ENCODE peak calls at places on chromosomes 11 and 22, in eight cellular contexts. One of them, this sample, is unnamed.

GRCh38 chr11:118975771-118976709 is 4.5 kb downstream of the FOXR1 start:
- DNase-seq in cardiac muscle cell: peak
- DNase-seq in DND-41: no peak
- DNase-seq in brain microvascular endothelial cell: no peak
- DNase-seq in SK-N-SH: no peak
- DNase-seq in heart right ventricle: no peak
- DNase-seq in body of pancreas: no peak
- DNase-seq in psoas muscle: no peak
- DNase-seq in this sample: no peak

GRCh38 chr11:113906038-113906437 is 1.4 kb downstream of the HTR3B start:
- DNase-seq in body of pancreas: peak
- DNase-seq in DND-41: no peak
- DNase-seq in cardiac muscle cell: peak
- DNase-seq in SK-N-SH: no peak
- DNase-seq in brain microvascular endothelial cell: no peak
- DNase-seq in psoas muscle: no peak
- DNase-seq in heart right ventricle: no peak
- DNase-seq in this sample: no peak

GRCh38 chr11:16097543-16097942 is 258.8 kb downstream of the SOX6 start:
- DNase-seq in SK-N-SH: no peak
- DNase-seq in DND-41: no peak
- DNase-seq in heart right ventricle: no peak
- DNase-seq in psoas muscle: no peak
- DNase-seq in body of pancreas: no peak
- DNase-seq in brain microvascular endothelial cell: no peak
- DNase-seq in cardiac muscle cell: no peak
- DNase-seq in this sample: no peak

GRCh38 chr11:59197990-59198389 is 14.7 kb downstream of the MPEG1 start:
- DNase-seq in DND-41: no peak
- DNase-seq in SK-N-SH: no peak
- DNase-seq in heart right ventricle: peak
- DNase-seq in body of pancreas: peak
- DNase-seq in cardiac muscle cell: peak
- DNase-seq in brain microvascular endothelial cell: peak
- DNase-seq in psoas muscle: peak
- DNase-seq in this sample: peak

GRCh38 chr22:42769238-42769573 is 48.5 kb upstream of the A4GALT start:
- DNase-seq in cardiac muscle cell: no peak
- DNase-seq in psoas muscle: no peak
- DNase-seq in heart right ventricle: no peak
- DNase-seq in brain microvascular endothelial cell: no peak
- DNase-seq in DND-41: no peak
- DNase-seq in SK-N-SH: no peak
- DNase-seq in body of pancreas: no peak
- DNase-seq in this sample: no peak

GRCh38 chr22:50529416-50530279 is at the start of gene TYMP:
- DNase-seq in cardiac muscle cell: no peak
- DNase-seq in heart right ventricle: peak
- DNase-seq in brain microvascular endothelial cell: no peak
- DNase-seq in DND-41: no peak
- DNase-seq in body of pancreas: peak
- DNase-seq in SK-N-SH: no peak
- DNase-seq in psoas muscle: peak
- DNase-seq in this sample: peak

GRCh38 chr11:42049650-42050049 is 590.2 kb upstream of the LRRC4C start:
- DNase-seq in brain microvascular endothelial cell: no peak
- DNase-seq in body of pancreas: no peak
- DNase-seq in cardiac muscle cell: peak
- DNase-seq in heart right ventricle: no peak
- DNase-seq in psoas muscle: no peak
- DNase-seq in DND-41: no peak
- DNase-seq in SK-N-SH: no peak
- DNase-seq in this sample: no peak

GRCh38 chr11:102564110-102564509 is 33.6 kb upstream of the MMP7 start:
- DNase-seq in DND-41: no peak
- DNase-seq in heart right ventricle: no peak
- DNase-seq in psoas muscle: no peak
- DNase-seq in body of pancreas: no peak
- DNase-seq in brain microvascular endothelial cell: no peak
- DNase-seq in cardiac muscle cell: peak
- DNase-seq in SK-N-SH: no peak
- DNase-seq in this sample: no peak

GRCh38 chr11:20564811-20565210 is 34.6 kb upstream of the SLC6A5 start:
- DNase-seq in heart right ventricle: no peak
- DNase-seq in SK-N-SH: no peak
- DNase-seq in cardiac muscle cell: no peak
- DNase-seq in body of pancreas: no peak
- DNase-seq in psoas muscle: no peak
- DNase-seq in DND-41: no peak
- DNase-seq in brain microvascular endothelial cell: no peak
- DNase-seq in this sample: no peak

GRCh38 chr11:20563871-20564270 is 35.5 kb upstream of the SLC6A5 start:
- DNase-seq in heart right ventricle: no peak
- DNase-seq in cardiac muscle cell: no peak
- DNase-seq in psoas muscle: no peak
- DNase-seq in brain microvascular endothelial cell: no peak
- DNase-seq in SK-N-SH: no peak
- DNase-seq in body of pancreas: no peak
- DNase-seq in DND-41: no peak
- DNase-seq in this sample: no peak

GRCh38 chr11:20561915-20562314 is 37.5 kb upstream of the SLC6A5 start:
- DNase-seq in brain microvascular endothelial cell: no peak
- DNase-seq in heart right ventricle: no peak
- DNase-seq in psoas muscle: no peak
- DNase-seq in body of pancreas: no peak
- DNase-seq in DND-41: no peak
- DNase-seq in cardiac muscle cell: no peak
- DNase-seq in SK-N-SH: no peak
- DNase-seq in this sample: no peak

GRCh38 chr11:20566591-20567434 is 32.6 kb upstream of the SLC6A5 start:
- DNase-seq in heart right ventricle: no peak
- DNase-seq in psoas muscle: no peak
- DNase-seq in body of pancreas: no peak
- DNase-seq in SK-N-SH: no peak
- DNase-seq in DND-41: no peak
- DNase-seq in cardiac muscle cell: no peak
- DNase-seq in brain microvascular endothelial cell: no peak
- DNase-seq in this sample: no peak

DNA sequence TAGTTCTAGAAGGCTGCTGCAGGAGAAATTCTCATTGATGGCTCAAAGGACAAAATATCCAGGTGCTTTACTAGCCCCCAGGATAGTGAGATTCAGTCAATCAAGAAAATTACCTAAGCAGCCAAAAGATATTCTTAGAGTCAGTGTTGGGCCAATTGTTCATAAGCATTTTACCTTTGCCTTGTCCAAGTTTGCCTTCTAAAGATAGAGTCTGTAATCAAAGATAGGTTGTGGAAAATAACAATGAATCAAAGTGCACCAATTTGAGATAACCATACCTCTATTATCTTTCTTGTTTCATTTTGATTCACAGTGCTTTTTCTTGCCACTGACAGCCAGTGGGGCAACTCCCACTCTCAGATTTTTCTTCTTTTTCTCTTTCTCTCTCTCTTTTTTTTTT is 34.2 kb upstream of the SLC6A5 start:
- DNase-seq in DND-41: no peak
- DNase-seq in SK-N-SH: no peak
- DNase-seq in cardiac muscle cell: no peak
- DNase-seq in brain microvascular endothelial cell: no peak
- DNase-seq in psoas muscle: no peak
- DNase-seq in heart right ventricle: no peak
- DNase-seq in body of pancreas: no peak
- DNase-seq in this sample: no peak
- H3K27ac ChIP-seq in DND-41: no peak
- H3K27ac ChIP-seq in SK-N-SH: no peak
- H3K27ac ChIP-seq in cardiac muscle cell: no peak
- H3K27ac ChIP-seq in brain microvascular endothelial cell: no peak
- H3K27ac ChIP-seq in psoas muscle: no peak
- H3K27ac ChIP-seq in heart right ventricle: peak
- H3K27ac ChIP-seq in body of pancreas: no peak
- H3K27ac ChIP-seq in this sample: no peak

DNA sequence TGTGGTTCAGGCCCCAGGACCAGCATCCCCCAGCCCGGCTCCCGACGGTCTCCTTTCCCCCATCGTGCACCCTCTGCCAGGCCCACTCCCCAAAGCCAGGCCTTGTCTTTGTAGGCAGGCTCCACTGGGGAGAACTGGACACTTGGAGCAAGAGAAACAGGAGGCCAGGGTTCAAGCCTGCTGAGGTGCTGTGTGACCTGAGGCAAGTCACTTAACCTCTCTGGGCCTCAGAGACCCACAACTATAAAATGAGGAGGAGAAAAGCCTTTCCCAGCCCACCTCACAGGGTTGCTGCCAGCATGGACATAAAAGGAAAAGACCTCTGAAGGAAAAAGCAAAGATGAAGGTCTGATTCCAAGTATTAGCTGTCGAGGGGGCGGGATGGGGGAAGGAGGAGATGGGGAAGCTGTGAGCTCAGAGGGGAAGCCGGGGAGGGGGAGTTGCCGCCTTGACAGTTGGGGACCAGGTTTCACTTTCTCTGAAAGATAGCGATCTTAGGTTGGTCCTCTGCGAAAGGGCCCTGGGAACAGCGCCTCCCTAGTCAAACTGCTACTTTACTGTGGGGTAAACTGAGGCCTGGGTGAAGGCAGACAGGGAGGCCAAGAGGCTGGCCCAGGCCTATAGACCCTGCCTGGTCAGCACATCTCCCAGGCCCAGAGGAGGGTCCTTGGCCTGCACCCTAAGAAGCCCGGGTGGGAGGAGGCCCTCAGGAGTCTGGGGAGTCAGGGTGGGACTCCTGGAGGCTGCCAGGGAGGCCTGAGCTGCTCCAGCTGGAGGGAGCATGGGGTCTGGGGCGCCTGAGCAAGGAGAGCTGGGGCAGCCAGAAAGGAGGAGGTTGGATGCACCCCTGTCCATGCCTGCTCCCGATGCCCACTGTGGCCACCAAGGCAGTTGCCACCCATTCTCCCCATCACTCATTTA is 991 bp upstream of the OSM start:
- DNase-seq in SK-N-SH: no peak
- DNase-seq in psoas muscle: no peak
- DNase-seq in body of pancreas: no peak
- DNase-seq in brain microvascular endothelial cell: no peak
- DNase-seq in cardiac muscle cell: no peak
- DNase-seq in DND-41: peak
- DNase-seq in heart right ventricle: no peak
- DNase-seq in this sample: no peak
- H3K27ac ChIP-seq in SK-N-SH: no peak
- H3K27ac ChIP-seq in psoas muscle: no peak
- H3K27ac ChIP-seq in body of pancreas: no peak
- H3K27ac ChIP-seq in brain microvascular endothelial cell: no peak
- H3K27ac ChIP-seq in cardiac muscle cell: no peak
- H3K27ac ChIP-seq in DND-41: peak
- H3K27ac ChIP-seq in heart right ventricle: peak
- H3K27ac ChIP-seq in this sample: no peak

GRCh38 chr11:1460396-1460795 is 26.2 kb downstream of the MOB2 start:
- DNase-seq in body of pancreas: no peak
- DNase-seq in SK-N-SH: no peak
- DNase-seq in DND-41: no peak
- DNase-seq in psoas muscle: no peak
- DNase-seq in brain microvascular endothelial cell: no peak
- DNase-seq in heart right ventricle: no peak
- DNase-seq in cardiac muscle cell: peak
- DNase-seq in this sample: peak

GRCh38 chr11:1459739-1460395 is 26.7 kb downstream of the MOB2 start:
- DNase-seq in SK-N-SH: no peak
- DNase-seq in cardiac muscle cell: no peak
- DNase-seq in brain microvascular endothelial cell: no peak
- DNase-seq in psoas muscle: no peak
- DNase-seq in body of pancreas: no peak
- DNase-seq in heart right ventricle: no peak
- DNase-seq in DND-41: no peak
- DNase-seq in this sample: no peak

GRCh38 chr11:1457856-1458255 is 28.7 kb downstream of the MOB2 start:
- DNase-seq in DND-41: no peak
- DNase-seq in heart right ventricle: no peak
- DNase-seq in body of pancreas: no peak
- DNase-seq in brain microvascular endothelial cell: no peak
- DNase-seq in psoas muscle: no peak
- DNase-seq in cardiac muscle cell: no peak
- DNase-seq in SK-N-SH: no peak
- DNase-seq in this sample: no peak

GRCh38 chr11:1458340-1459218 is 28.0 kb downstream of the MOB2 start:
- DNase-seq in psoas muscle: peak
- DNase-seq in brain microvascular endothelial cell: peak
- DNase-seq in SK-N-SH: peak
- DNase-seq in cardiac muscle cell: peak
- DNase-seq in DND-41: no peak
- DNase-seq in body of pancreas: peak
- DNase-seq in heart right ventricle: peak
- DNase-seq in this sample: peak

DNA sequence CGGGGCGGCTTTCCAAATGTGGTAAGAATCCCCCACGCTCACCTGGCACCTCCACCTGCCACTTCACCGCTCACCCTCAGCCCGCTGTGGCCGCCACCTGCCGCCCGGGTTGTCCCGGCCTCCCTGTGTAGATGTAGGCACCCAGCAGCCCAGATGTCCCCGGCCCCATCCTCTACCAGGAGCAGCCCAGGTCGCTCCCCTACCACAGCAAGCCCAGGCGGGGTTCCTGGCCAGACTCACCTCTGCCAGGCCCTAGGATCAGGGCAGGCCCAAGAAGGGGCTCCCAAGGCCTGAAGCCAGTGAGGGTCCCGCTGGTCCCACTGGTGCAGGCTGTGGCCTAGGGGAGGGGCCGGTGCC is 27.4 kb downstream of the MOB2 start:
- DNase-seq in DND-41: no peak
- DNase-seq in body of pancreas: no peak
- DNase-seq in psoas muscle: no peak
- DNase-seq in SK-N-SH: no peak
- DNase-seq in cardiac muscle cell: no peak
- DNase-seq in brain microvascular endothelial cell: no peak
- DNase-seq in heart right ventricle: no peak
- DNase-seq in this sample: no peak
- H3K27ac ChIP-seq in DND-41: no peak
- H3K27ac ChIP-seq in body of pancreas: no peak
- H3K27ac ChIP-seq in psoas muscle: no peak
- H3K27ac ChIP-seq in SK-N-SH: no peak
- H3K27ac ChIP-seq in cardiac muscle cell: peak
- H3K27ac ChIP-seq in brain microvascular endothelial cell: no peak
- H3K27ac ChIP-seq in heart right ventricle: no peak
- H3K27ac ChIP-seq in this sample: no peak

GRCh38 chr11:27277843-27278242 is 85.2 kb downstream of the CCDC34 start:
- DNase-seq in SK-N-SH: no peak
- DNase-seq in heart right ventricle: no peak
- DNase-seq in DND-41: no peak
- DNase-seq in psoas muscle: no peak
- DNase-seq in brain microvascular endothelial cell: no peak
- DNase-seq in body of pancreas: no peak
- DNase-seq in cardiac muscle cell: no peak
- DNase-seq in this sample: no peak

GRCh38 chr11:27280131-27280530 is 82.9 kb downstream of the CCDC34 start:
- DNase-seq in psoas muscle: no peak
- DNase-seq in brain microvascular endothelial cell: no peak
- DNase-seq in DND-41: no peak
- DNase-seq in cardiac muscle cell: peak
- DNase-seq in heart right ventricle: no peak
- DNase-seq in body of pancreas: no peak
- DNase-seq in SK-N-SH: no peak
- DNase-seq in this sample: no peak

GRCh38 chr11:27279491-27279890 is 83.5 kb downstream of the CCDC34 start:
- DNase-seq in body of pancreas: no peak
- DNase-seq in SK-N-SH: no peak
- DNase-seq in brain microvascular endothelial cell: no peak
- DNase-seq in cardiac muscle cell: no peak
- DNase-seq in psoas muscle: no peak
- DNase-seq in DND-41: no peak
- DNase-seq in heart right ventricle: no peak
- DNase-seq in this sample: no peak

GRCh38 chr11:27276141-27276540 is 86.9 kb downstream of the CCDC34 start:
- DNase-seq in cardiac muscle cell: no peak
- DNase-seq in DND-41: no peak
- DNase-seq in psoas muscle: no peak
- DNase-seq in body of pancreas: no peak
- DNase-seq in heart right ventricle: no peak
- DNase-seq in SK-N-SH: no peak
- DNase-seq in brain microvascular endothelial cell: no peak
- DNase-seq in this sample: no peak

DNA sequence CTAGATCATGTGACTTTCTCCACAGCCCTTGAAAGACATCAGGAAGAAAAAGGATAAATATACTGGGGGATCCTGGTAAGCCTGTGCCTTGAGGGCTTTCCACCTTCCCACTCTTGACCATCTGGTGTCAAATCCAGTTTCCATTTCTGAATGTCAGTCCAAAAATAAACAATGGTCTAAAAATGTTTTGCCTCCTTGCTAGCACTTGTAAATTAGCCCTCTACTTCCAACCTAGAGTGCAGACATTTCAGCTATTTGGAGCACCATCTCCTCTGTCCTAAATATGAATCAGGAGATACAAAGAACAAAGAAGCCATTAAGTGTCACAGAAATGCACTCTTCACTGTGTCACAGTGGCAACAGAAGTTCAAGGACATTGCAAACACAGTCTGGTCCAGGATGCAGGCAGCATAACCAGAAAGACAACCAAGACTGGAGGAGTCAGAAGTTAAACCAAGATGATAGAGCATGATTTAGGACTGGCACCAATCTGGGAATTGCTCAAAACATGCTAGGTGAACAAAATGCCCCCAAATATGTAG is 88.1 kb downstream of the CCDC34 start:
- DNase-seq in SK-N-SH: no peak
- DNase-seq in body of pancreas: no peak
- DNase-seq in brain microvascular endothelial cell: no peak
- DNase-seq in cardiac muscle cell: no peak
- DNase-seq in heart right ventricle: no peak
- DNase-seq in psoas muscle: no peak
- DNase-seq in DND-41: no peak
- DNase-seq in this sample: no peak
- H3K27ac ChIP-seq in SK-N-SH: no peak
- H3K27ac ChIP-seq in body of pancreas: no peak
- H3K27ac ChIP-seq in brain microvascular endothelial cell: no peak
- H3K27ac ChIP-seq in cardiac muscle cell: peak
- H3K27ac ChIP-seq in heart right ventricle: no peak
- H3K27ac ChIP-seq in psoas muscle: no peak
- H3K27ac ChIP-seq in DND-41: no peak
- H3K27ac ChIP-seq in this sample: no peak